ENCODE peak calls at places on chromosome 9, in ten cellular contexts. P is stimulated activated CD8-positive, alpha-beta memory T cell treated with anti-CD3 and anti-CD28 coated beads, Interleukin-15, amount 100 ng/mL, for 24 hours; Q is HEK293T; L is left ventricle myocardium inferior; V is cerebellum; D is ELR; E is NCI-H1417; G is SK-N-DZ; S is IMR-90; F is central memory CD4-positive, alpha-beta T cell. A is an unnamed sample.

GRCh38 chr9:35673132-35673997 is at the start of gene CA9:
- DNase-seq in F (no peak), S (no peak), V (peak), E (no peak), L (peak), P (no peak), Q (no peak), D (no peak), G (no peak), A (no peak)

GRCh38 chr9:95433096-95433852 is 83.5 kb downstream of the PTCH1 start:
- DNase-seq in Q (no peak), G (no peak), P (no peak), V (no peak), L (no peak), F (no peak), D (no peak), E (no peak), S (no peak), A (no peak)

GRCh38 chr9:90722116-90722515 is 79.5 kb upstream of the DIRAS2 start:
- DNase-seq in E (no peak), L (no peak), P (no peak), V (no peak), F (no peak), G (no peak), S (no peak), D (no peak), Q (no peak), A (no peak)

GRCh38 chr9:3576358-3576757 is 50.6 kb upstream of the RFX3 start:
- DNase-seq in S (no peak), L (peak), Q (no peak), V (no peak), E (no peak), G (no peak), D (no peak), F (no peak), P (no peak), A (no peak)

GRCh38 chr9:28518439-28518838 is 945.2 kb upstream of the C9orf72 start:
- DNase-seq in P (no peak), F (no peak), D (no peak), V (no peak), S (no peak), G (no peak), E (no peak), L (no peak), Q (no peak), A (no peak)

GRCh38 chr9:86353591-86354047 is 591 bp downstream of the TUT7 start:
- DNase-seq in L (no peak), S (no peak), D (peak), P (no peak), E (peak), F (peak), G (no peak), Q (no peak), V (no peak), A (no peak)

GRCh38 chr9:76699966-76700365 is 64.3 kb upstream of the PCA3 start:
- DNase-seq in G (no peak), E (no peak), P (no peak), D (no peak), F (no peak), Q (no peak), V (no peak), S (peak), L (no peak), A (no peak)

GRCh38 chr9:112945620-112946208 is 55.0 kb upstream of the SLC46A2 start:
- DNase-seq in G (no peak), P (no peak), S (no peak), Q (peak), V (no peak), E (no peak), L (no peak), D (no peak), F (no peak), A (no peak)

GRCh38 chr9:108093773-108094675 is 604.5 kb upstream of the KLF4 start:
- DNase-seq in L (no peak), F (no peak), S (no peak), D (peak), Q (no peak), P (no peak), V (no peak), E (no peak), G (no peak), A (no peak)

GRCh38 chr9:130640681-130641080 is 23.7 kb upstream of the PRDM12 start:
- DNase-seq in G (no peak), V (no peak), Q (no peak), D (no peak), P (no peak), S (no peak), L (no peak), E (no peak), F (no peak), A (no peak)

GRCh38 chr9:23747088-23747748 is 78.8 kb downstream of the ELAVL2 start:
- DNase-seq in E (no peak), P (no peak), L (no peak), Q (no peak), D (no peak), G (no peak), V (no peak), S (no peak), F (no peak), A (no peak)

GRCh38 chr9:16335788-16336580 is 534.5 kb downstream of the BNC2 start:
- DNase-seq in D (peak), G (no peak), S (peak), P (no peak), L (peak), F (no peak), Q (no peak), V (no peak), E (no peak), A (no peak)

GRCh38 chr9:4417578-4418325 is 72.5 kb upstream of the SLC1A1 start:
- DNase-seq in V (no peak), S (peak), L (no peak), G (no peak), E (no peak), D (no peak), F (no peak), Q (no peak), P (no peak), A (no peak)

GRCh38 chr9:37996050-37996811 is 72.8 kb downstream of the SHB start:
- DNase-seq in F (no peak), G (peak), V (no peak), D (no peak), E (no peak), L (no peak), P (no peak), Q (no peak), S (no peak), A (no peak)

GRCh38 chr9:124527781-124528180 is 20.6 kb upstream of the NR5A1 start:
- DNase-seq in V (no peak), E (no peak), D (peak), Q (no peak), F (no peak), L (no peak), G (no peak), S (peak), P (no peak), A (no peak)

GRCh38 chr9:87382902-87383301 is 114.8 kb upstream of the DAPK1 start:
- DNase-seq in F (no peak), G (no peak), E (no peak), P (no peak), D (peak), S (peak), V (no peak), L (no peak), Q (no peak), A (no peak)

GRCh38 chr9:37994639-37995347 is 74.2 kb downstream of the SHB start:
- DNase-seq in P (no peak), D (peak), E (peak), L (peak), S (peak), G (peak), Q (no peak), F (no peak), V (no peak), A (peak)

GRCh38 chr9:73259086-73259696 is 107.5 kb downstream of the ANXA1 start:
- DNase-seq in S (no peak), P (no peak), D (no peak), G (no peak), Q (no peak), V (no peak), E (no peak), L (no peak), F (no peak), A (no peak)

GRCh38 chr9:136247947-136248637 is 2.5 kb upstream of the QSOX2 start:
- DNase-seq in Q (no peak), V (no peak), D (no peak), S (no peak), P (no peak), E (no peak), L (no peak), G (no peak), F (no peak), A (no peak)

GRCh38 chr9:80995759-80996158 is 693.6 kb downstream of the TLE1 start:
- DNase-seq in D (peak), S (peak), F (no peak), P (no peak), Q (no peak), G (no peak), V (no peak), L (no peak), E (no peak), A (no peak)

GRCh38 chr9:23538060-23538387 is 288.0 kb downstream of the ELAVL2 start:
- DNase-seq in L (no peak), S (no peak), G (no peak), D (no peak), Q (no peak), P (no peak), F (no peak), V (no peak), E (peak), A (no peak)